ENCODE peak calls at places on chromosomes 1 and 21, in five cellular contexts. X is NT2/D1, H is GM12878, C is H1, S is HepG2. B is an unnamed sample.

GRCh38 chr1:206685256-206685748 is 597 bp downstream of the MAPKAPK2 start:
- DNase-seq in X (no peak), H (no peak), C (no peak), S (no peak), B (peak)

GRCh38 chr1:115426271-115426771 is 88.3 kb upstream of the NGF start:
- DNase-seq in X (no peak), H (no peak), C (no peak), S (no peak), B (no peak)

GRCh38 chr1:17260738-17261137 is 11.8 kb downstream of the PADI3 start:
- DNase-seq in X (no peak), H (no peak), C (no peak), S (no peak), B (no peak)

GRCh38 chr1:45331436-45332345 is 5.0 kb downstream of the HPDL start:
- DNase-seq in X (no peak), H (no peak), C (no peak), S (no peak), B (no peak)

GRCh38 chr21:14889080-14889805 is 175.6 kb downstream of the NRIP1 start:
- DNase-seq in X (no peak), H (no peak), C (no peak), S (peak), B (no peak)

GRCh38 chr1:220528049-220528678 is at the start of gene MARK1:
- DNase-seq in X (peak), H (no peak), C (no peak), S (no peak), B (peak)

GRCh38 chr1:21663251-21663950 is 5.8 kb downstream of the RAP1GAP start:
- DNase-seq in X (no peak), H (no peak), C (no peak), S (no peak), B (no peak)

GRCh38 chr1:31577515-31578191 is 1.3 kb downstream of the TINAGL1 start:
- DNase-seq in X (no peak), H (no peak), C (no peak), S (peak), B (peak)

GRCh38 chr21:14382486-14382834 is 486 bp downstream of the HSPA13 start:
- DNase-seq in X (peak), H (no peak), C (no peak), S (no peak), B (peak)

GRCh38 chr1:109263597-109264378 is 14.4 kb downstream of the CELSR2 start:
- DNase-seq in X (peak), H (peak), C (peak), S (peak), B (peak)

GRCh38 chr1:67213164-67213563 is 46.9 kb downstream of the IL23R start:
- DNase-seq in X (peak), H (no peak), C (no peak), S (peak), B (peak)

GRCh38 chr1:116433283-116434257 is 60.5 kb downstream of the ATP1A1 start:
- DNase-seq in X (no peak), H (no peak), C (no peak), S (peak), B (no peak)

GRCh38 chr21:46066843-46067331 is 31.0 kb upstream of the COL6A2 start:
- DNase-seq in X (no peak), H (no peak), C (no peak), S (no peak), B (no peak)

GRCh38 chr1:186465956-186466355 is 5.0 kb upstream of the PDC start:
- DNase-seq in X (no peak), H (no peak), C (no peak), S (no peak), B (no peak)

GRCh38 chr1:99544328-99544727 is 101.6 kb upstream of the PALMD start:
- DNase-seq in X (no peak), H (no peak), C (no peak), S (no peak), B (no peak)

GRCh38 chr1:96116707-96117106 is 604.9 kb upstream of the PTBP2 start:
- DNase-seq in X (no peak), H (no peak), C (no peak), S (no peak), B (no peak)

GRCh38 chr1:24289937-24290595 is 29.1 kb upstream of the GRHL3 start:
- DNase-seq in X (no peak), H (no peak), C (no peak), S (no peak), B (no peak)

GRCh38 chr1:14511281-14511680 is 87.2 kb upstream of the KAZN start:
- DNase-seq in X (no peak), H (no peak), C (no peak), S (no peak), B (no peak)

GRCh38 chr21:45504021-45504515 is 38.2 kb downstream of the SLC19A1 start:
- DNase-seq in X (no peak), H (no peak), C (no peak), S (no peak), B (no peak)

GRCh38 chr1:185681034-185681633 is 53.1 kb upstream of the HMCN1 start:
- DNase-seq in X (peak), H (peak), C (no peak), S (peak), B (peak)

GRCh38 chr1:41613646-41614592 is 129.4 kb upstream of the EDN2 start:
- DNase-seq in X (no peak), H (no peak), C (no peak), S (no peak), B (no peak)

GRCh38 chr21:36747815-36748381 is 49.0 kb downstream of the SIM2 start:
- DNase-seq in X (peak), H (no peak), C (no peak), S (peak), B (no peak)
- TF ChIP-seq SUZ12 in X (no peak), H (no peak), C (no peak), S (no peak), B (no peak)

DNA sequence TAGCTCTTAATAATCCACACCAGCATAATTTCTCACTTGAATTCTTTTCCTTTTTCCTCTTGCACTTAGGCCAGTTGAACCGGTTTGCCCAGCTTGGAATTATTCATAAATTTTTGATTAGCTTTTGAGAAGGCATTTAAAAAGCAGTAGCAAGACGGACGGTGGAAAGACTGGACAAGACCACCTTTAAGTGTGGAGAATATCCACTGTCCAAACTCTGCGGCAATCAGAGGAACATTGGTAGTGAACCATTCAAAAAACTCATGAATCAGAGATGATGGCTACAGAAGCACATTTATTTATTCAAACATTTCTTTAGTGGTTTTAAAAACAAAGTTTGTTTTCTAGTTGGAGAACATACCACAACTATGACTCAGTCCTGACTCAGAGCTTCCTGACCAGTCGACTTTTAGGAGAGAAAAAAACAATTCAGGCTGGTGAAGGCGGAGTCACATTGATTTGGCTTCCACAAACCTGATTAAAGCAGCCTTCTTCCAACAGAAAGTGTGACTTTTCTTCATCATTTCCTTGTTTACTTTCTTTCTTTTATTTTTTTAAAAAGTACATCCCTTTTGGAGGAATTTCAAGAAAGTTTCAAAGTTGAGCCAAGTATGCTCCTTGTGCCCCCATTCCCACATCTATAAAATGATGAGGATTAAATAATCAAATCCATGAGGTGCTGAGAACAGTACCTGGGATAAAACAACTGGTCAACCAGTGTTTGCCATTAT is 128.8 kb downstream of the ADSS2 start:
- DNase-seq in X (peak), H (no peak), C (no peak), S (peak), B (no peak)
- TF ChIP-seq SUZ12 in X (no peak), H (no peak), C (no peak), S (no peak), B (no peak)

GRCh38 chr1:171251741-171252300 is 3.5 kb downstream of the FMO1 start:
- DNase-seq in X (no peak), H (no peak), C (no peak), S (peak), B (peak)

GRCh38 chr1:171250263-171250662 is 2.0 kb downstream of the FMO1 start:
- DNase-seq in X (no peak), H (no peak), C (no peak), S (no peak), B (no peak)

GRCh38 chr1:171245458-171246064 is 2.7 kb upstream of the FMO1 start:
- DNase-seq in X (peak), H (no peak), C (no peak), S (peak), B (peak)

GRCh38 chr1:171251042-171251740 is 2.9 kb downstream of the FMO1 start:
- DNase-seq in X (no peak), H (no peak), C (no peak), S (no peak), B (peak)

GRCh38 chr1:171248309-171248708 is at the start of gene FMO1:
- DNase-seq in X (no peak), H (no peak), C (no peak), S (no peak), B (no peak)
- TF ChIP-seq SUZ12 in X (no peak), H (no peak), C (no peak), S (no peak), B (no peak)

GRCh38 chr1:91831132-91831930 is 54.6 kb downstream of the TGFBR3 start:
- DNase-seq in X (no peak), H (no peak), C (no peak), S (no peak), B (no peak)

GRCh38 chr1:91828007-91828321 is 58.0 kb downstream of the TGFBR3 start:
- DNase-seq in X (no peak), H (no peak), C (no peak), S (no peak), B (no peak)

GRCh38 chr1:91828583-91829281 is 57.2 kb downstream of the TGFBR3 start:
- DNase-seq in X (no peak), H (no peak), C (no peak), S (no peak), B (no peak)

GRCh38 chr1:91829293-91830153 is 56.4 kb downstream of the TGFBR3 start:
- DNase-seq in X (no peak), H (no peak), C (no peak), S (no peak), B (no peak)

GRCh38 chr1:91830242-91831131 is 55.5 kb downstream of the TGFBR3 start:
- DNase-seq in X (no peak), H (no peak), C (no peak), S (peak), B (no peak)
- TF ChIP-seq SUZ12 in X (no peak), H (no peak), C (no peak), S (no peak), B (no peak)

GRCh38 chr1:157773723-157774350 is 3.1 kb downstream of the FCRL2 start:
- DNase-seq in X (peak), H (no peak), C (peak), S (peak), B (peak)

GRCh38 chr1:157774412-157774811 is 2.5 kb downstream of the FCRL2 start:
- DNase-seq in X (no peak), H (no peak), C (no peak), S (no peak), B (no peak)

GRCh38 chr1:157771666-157772425 is 5.1 kb downstream of the FCRL2 start:
- DNase-seq in X (no peak), H (no peak), C (no peak), S (no peak), B (no peak)

GRCh38 chr1:157776971-157777386 is at the start of gene FCRL2:
- DNase-seq in X (no peak), H (peak), C (no peak), S (no peak), B (no peak)

GRCh38 chr1:157775101-157775870 is 1.6 kb downstream of the FCRL2 start:
- DNase-seq in X (no peak), H (no peak), C (no peak), S (no peak), B (no peak)
- TF ChIP-seq SUZ12 in X (no peak), H (no peak), C (no peak), S (no peak), B (no peak)